ENCODE peak calls at places on chromosomes 6 and 20, in seven cellular contexts. J, C, O, Q, N, T and B are unnamed samples.

GRCh38 chr6:10837692-10837996 is 695 bp downstream of the MAK start:
- DNase-seq in J (no peak), C (peak), O (no peak), Q (no peak), N (no peak), T (no peak), B (no peak)

GRCh38 chr6:138018297-138018696 is 88.9 kb downstream of the PERP start:
- DNase-seq in J (no peak), C (no peak), O (no peak), Q (no peak), N (no peak), T (no peak), B (no peak)

GRCh38 chr6:111993342-111993741 is 60.6 kb upstream of the CCN6 start:
- DNase-seq in J (no peak), C (no peak), O (no peak), Q (no peak), N (no peak), T (no peak), B (no peak)

GRCh38 chr6:154337423-154338005 is 19.1 kb downstream of the IPCEF1 start:
- DNase-seq in J (no peak), C (no peak), O (no peak), Q (no peak), N (no peak), T (no peak), B (no peak)

GRCh38 chr6:150527100-150527499 is 72.6 kb upstream of the PLEKHG1 start:
- DNase-seq in J (no peak), C (no peak), O (no peak), Q (no peak), N (no peak), T (no peak), B (no peak)

GRCh38 chr6:42407379-42407778 is 44.3 kb downstream of the TRERF1 start:
- DNase-seq in J (no peak), C (peak), O (no peak), Q (no peak), N (no peak), T (no peak), B (no peak)

GRCh38 chr6:69647726-69648125 is 149.1 kb downstream of the LMBRD1 start:
- DNase-seq in J (no peak), C (peak), O (no peak), Q (no peak), N (no peak), T (no peak), B (no peak)

GRCh38 chr6:137416376-137417109 is 77.7 kb downstream of the OLIG3 start:
- DNase-seq in J (no peak), C (peak), O (no peak), Q (no peak), N (no peak), T (no peak), B (peak)

GRCh38 chr6:126721581-126722145 is 381.7 kb downstream of the CENPW start:
- DNase-seq in J (no peak), C (peak), O (no peak), Q (no peak), N (no peak), T (no peak), B (peak)

GRCh38 chr6:98824907-98825601 is 9.3 kb upstream of the POU3F2 start:
- DNase-seq in J (no peak), C (no peak), O (no peak), Q (no peak), N (no peak), T (no peak), B (no peak)

GRCh38 chr6:2111162-2111677 is 134.2 kb downstream of the GMDS start:
- DNase-seq in J (no peak), C (peak), O (no peak), Q (no peak), N (no peak), T (no peak), B (peak)

GRCh38 chr20:38890497-38890818 is 35.8 kb upstream of the FAM83D start:
- DNase-seq in J (no peak), C (no peak), O (no peak), Q (no peak), N (no peak), T (no peak), B (no peak)

GRCh38 chr20:36591854-36592641 is 13.5 kb upstream of the RAB5IF start:
- DNase-seq in J (no peak), C (no peak), O (no peak), Q (no peak), N (no peak), T (peak), B (no peak)

GRCh38 chr6:22413681-22414305 is 117.0 kb upstream of the PRL start:
- DNase-seq in J (no peak), C (peak), O (no peak), Q (no peak), N (no peak), T (no peak), B (no peak)

GRCh38 chr20:22825076-22825475 is 210.0 kb upstream of the SSTR4 start:
- DNase-seq in J (no peak), C (peak), O (no peak), Q (no peak), N (no peak), T (no peak), B (no peak)

GRCh38 chr20:22686097-22686496 is 101.7 kb upstream of the FOXA2 start:
- DNase-seq in J (no peak), C (peak), O (no peak), Q (no peak), N (peak), T (peak), B (peak)

GRCh38 chr20:62489186-62489939 is 13.6 kb upstream of the GATA5 start:
- DNase-seq in J (no peak), C (no peak), O (no peak), Q (no peak), N (no peak), T (peak), B (no peak)

GRCh38 chr6:21189721-21190120 is 403.8 kb upstream of the SOX4 start:
- DNase-seq in J (no peak), C (no peak), O (no peak), Q (no peak), N (no peak), T (no peak), B (no peak)

GRCh38 chr6:145534986-145535385 is 200.3 kb downstream of the EPM2A start:
- DNase-seq in J (no peak), C (no peak), O (no peak), Q (no peak), N (no peak), T (no peak), B (no peak)

GRCh38 chr6:20707166-20707485 is 172.9 kb downstream of the CDKAL1 start:
- DNase-seq in J (no peak), C (no peak), O (no peak), Q (no peak), N (no peak), T (no peak), B (no peak)

GRCh38 chr6:97473979-97474378 is 191.0 kb upstream of the MMS22L start:
- DNase-seq in J (no peak), C (no peak), O (no peak), Q (no peak), N (no peak), T (no peak), B (no peak)

GRCh38 chr6:82362868-82363267 is 749 bp upstream of the TPBG start:
- DNase-seq in J (no peak), C (peak), O (no peak), Q (no peak), N (no peak), T (no peak), B (peak)

GRCh38 chr6:123764717-123765116 is 38.9 kb upstream of the NKAIN2 start:
- DNase-seq in J (no peak), C (no peak), O (no peak), Q (no peak), N (no peak), T (no peak), B (no peak)

GRCh38 chr6:151101811-151102694 is 137.7 kb upstream of the AKAP12 start:
- DNase-seq in J (no peak), C (no peak), O (no peak), Q (no peak), N (no peak), T (no peak), B (no peak)

GRCh38 chr20:1934578-1935573 is 39.7 kb downstream of the SIRPA start:
- DNase-seq in J (no peak), C (peak), O (no peak), Q (no peak), N (peak), T (no peak), B (peak)

GRCh38 chr20:17961600-17961965 is 7.0 kb downstream of the SNX5 start:
- DNase-seq in J (no peak), C (no peak), O (no peak), Q (no peak), N (no peak), T (no peak), B (no peak)

GRCh38 chr6:35919827-35920751 is 809 bp downstream of the SRPK1 start:
- DNase-seq in J (no peak), C (peak), O (peak), Q (no peak), N (no peak), T (peak), B (peak)

GRCh38 chr6:39035689-39036088 is 12.9 kb upstream of the GLP1R start:
- DNase-seq in J (no peak), C (no peak), O (no peak), Q (no peak), N (no peak), T (no peak), B (no peak)

GRCh38 chr6:53982361-53983050 is 128.7 kb upstream of the MLIP start:
- DNase-seq in J (no peak), C (peak), O (no peak), Q (no peak), N (no peak), T (no peak), B (no peak)

GRCh38 chr6:34602318-34603111 is 46.4 kb upstream of the SPDEF start:
- DNase-seq in J (no peak), C (peak), O (no peak), Q (no peak), N (no peak), T (peak), B (no peak)

GRCh38 chr6:80316655-80317332 is 210.3 kb downstream of the BCKDHB start:
- DNase-seq in J (no peak), C (no peak), O (no peak), Q (no peak), N (no peak), T (no peak), B (no peak)

GRCh38 chr6:23213193-23213592 is 643.8 kb downstream of the HDGFL1 start:
- DNase-seq in J (no peak), C (peak), O (no peak), Q (no peak), N (no peak), T (no peak), B (peak)

GRCh38 chr6:145887969-145888368 is 73.4 kb upstream of the FBXO30 start:
- DNase-seq in J (no peak), C (peak), O (no peak), Q (no peak), N (no peak), T (no peak), B (no peak)

GRCh38 chr6:7542065-7542877 is 800 bp downstream of the DSP start:
- DNase-seq in J (no peak), C (no peak), O (no peak), Q (no peak), N (peak), T (peak), B (no peak)

GRCh38 chr20:31452575-31452974 is 12.1 kb downstream of the DEFB123 start:
- DNase-seq in J (no peak), C (peak), O (no peak), Q (no peak), N (no peak), T (no peak), B (no peak)